ENCODE peak calls at places on chromosome 13, in eight cellular contexts. K is ovary, I is lung, A is upper lobe of right lung, L is cardiac muscle cell, T is GM23248, H is iPS DF 6.9, U is HCT116. O is an unnamed sample.

GRCh38 chr13:110343241-110343865 is 36.3 kb downstream of the COL4A2 start:
- DNase-seq in K (no peak), L (no peak), I (no peak), A (no peak), T (no peak), U (peak; percentile 15), H (no peak), O (no peak)

GRCh38 chr13:28819748-28820098 is 416 bp upstream of the MTUS2 start:
- DNase-seq in I (no peak), T (peak; percentile 64), U (no peak), K (no peak), A (peak; percentile 77), L (peak; percentile 86), H (no peak), O (peak; percentile 85)

GRCh38 chr13:42405665-42406390 is 133.9 kb downstream of the AKAP11 start:
- DNase-seq in U (no peak), K (no peak), H (no peak), I (no peak), A (no peak), T (peak; percentile 44), L (no peak), O (no peak)

GRCh38 chr13:64234255-64234654 is 2818.6 kb upstream of the PCDH20 start:
- DNase-seq in U (no peak), H (no peak), K (no peak), A (no peak), L (no peak), I (no peak), T (no peak), O (no peak)

GRCh38 chr13:35478384-35479222 is 2.1 kb upstream of the MAB21L1 start:
- DNase-seq in L (peak; percentile 43), A (no peak), I (no peak), H (no peak), K (no peak), T (no peak), U (no peak), O (peak; percentile 40)

GRCh38 chr13:37319041-37319443 is 213.6 kb upstream of the CSNK1A1L start:
- DNase-seq in L (no peak), H (no peak), T (no peak), I (no peak), K (no peak), A (no peak), U (no peak), O (no peak)

GRCh38 chr13:112712451-112712881 is 22.6 kb downstream of the ATP11A start:
- DNase-seq in K (peak; percentile 42), U (no peak), L (no peak), A (no peak), T (no peak), H (no peak), I (no peak), O (no peak)

GRCh38 chr13:66859934-66860867 is 369.9 kb downstream of the PCDH9 start:
- DNase-seq in I (no peak), A (no peak), H (no peak), T (no peak), U (no peak), L (peak; percentile 8), K (no peak), O (no peak)

GRCh38 chr13:43232866-43233265 is 209.5 kb downstream of the DNAJC15 start:
- DNase-seq in U (no peak), K (no peak), T (peak; percentile 62), H (no peak), A (no peak), I (no peak), L (no peak), O (no peak)

GRCh38 chr13:60617863-60618733 is 221.1 kb downstream of the TDRD3 start:
- DNase-seq in H (peak; percentile 52), A (no peak), L (peak; percentile 14), K (no peak), U (no peak), I (no peak), T (peak; percentile 68), O (no peak)

GRCh38 chr13:48709213-48709612 is 55.5 kb downstream of the CYSLTR2 start:
- DNase-seq in I (no peak), K (no peak), U (no peak), L (no peak), T (no peak), A (no peak), H (no peak), O (no peak)

GRCh38 chr13:106362637-106363036 is 172.8 kb downstream of the EFNB2 start:
- DNase-seq in U (no peak), L (no peak), T (no peak), I (no peak), H (no peak), K (no peak), A (no peak), O (no peak)

GRCh38 chr13:22012676-22013075 is 341.8 kb downstream of the FGF9 start:
- DNase-seq in U (no peak), H (no peak), K (no peak), I (no peak), T (no peak), A (no peak), L (no peak), O (no peak)

GRCh38 chr13:76936736-76937135 is 11.6 kb upstream of the ACOD1 start:
- DNase-seq in I (no peak), L (no peak), H (no peak), T (peak; percentile 29), K (no peak), U (no peak), A (no peak), O (no peak)

GRCh38 chr13:101308247-101309013 is 107.9 kb downstream of the NALCN start:
- DNase-seq in K (no peak), I (no peak), T (peak; percentile 44), A (no peak), U (no peak), H (no peak), L (no peak), O (no peak)

GRCh38 chr13:109058071-109058470 is 428.7 kb downstream of the MYO16 start:
- DNase-seq in K (no peak), U (no peak), L (no peak), H (no peak), I (no peak), T (no peak), A (no peak), O (no peak)

GRCh38 chr13:72146816-72147215 is 279.8 kb upstream of the DACH1 start:
- DNase-seq in T (no peak), L (no peak), A (no peak), I (no peak), U (no peak), H (no peak), K (no peak), O (no peak)

GRCh38 chr13:110015253-110015652 is 228.9 kb upstream of the IRS2 start:
- DNase-seq in I (no peak), H (no peak), U (no peak), L (no peak), K (no peak), T (peak; percentile 17), A (no peak), O (peak; percentile 85)

GRCh38 chr13:67069117-67069767 is 160.9 kb downstream of the PCDH9 start:
- DNase-seq in T (no peak), U (no peak), L (no peak), H (no peak), A (no peak), I (no peak), K (no peak), O (no peak)

GRCh38 chr13:21075303-21076264 is 14.2 kb upstream of the LATS2 start:
- DNase-seq in K (peak; percentile 49), I (no peak), U (no peak), H (no peak), L (peak; percentile 34), A (peak; percentile 72), T (peak; percentile 48), O (no peak)

DNA sequence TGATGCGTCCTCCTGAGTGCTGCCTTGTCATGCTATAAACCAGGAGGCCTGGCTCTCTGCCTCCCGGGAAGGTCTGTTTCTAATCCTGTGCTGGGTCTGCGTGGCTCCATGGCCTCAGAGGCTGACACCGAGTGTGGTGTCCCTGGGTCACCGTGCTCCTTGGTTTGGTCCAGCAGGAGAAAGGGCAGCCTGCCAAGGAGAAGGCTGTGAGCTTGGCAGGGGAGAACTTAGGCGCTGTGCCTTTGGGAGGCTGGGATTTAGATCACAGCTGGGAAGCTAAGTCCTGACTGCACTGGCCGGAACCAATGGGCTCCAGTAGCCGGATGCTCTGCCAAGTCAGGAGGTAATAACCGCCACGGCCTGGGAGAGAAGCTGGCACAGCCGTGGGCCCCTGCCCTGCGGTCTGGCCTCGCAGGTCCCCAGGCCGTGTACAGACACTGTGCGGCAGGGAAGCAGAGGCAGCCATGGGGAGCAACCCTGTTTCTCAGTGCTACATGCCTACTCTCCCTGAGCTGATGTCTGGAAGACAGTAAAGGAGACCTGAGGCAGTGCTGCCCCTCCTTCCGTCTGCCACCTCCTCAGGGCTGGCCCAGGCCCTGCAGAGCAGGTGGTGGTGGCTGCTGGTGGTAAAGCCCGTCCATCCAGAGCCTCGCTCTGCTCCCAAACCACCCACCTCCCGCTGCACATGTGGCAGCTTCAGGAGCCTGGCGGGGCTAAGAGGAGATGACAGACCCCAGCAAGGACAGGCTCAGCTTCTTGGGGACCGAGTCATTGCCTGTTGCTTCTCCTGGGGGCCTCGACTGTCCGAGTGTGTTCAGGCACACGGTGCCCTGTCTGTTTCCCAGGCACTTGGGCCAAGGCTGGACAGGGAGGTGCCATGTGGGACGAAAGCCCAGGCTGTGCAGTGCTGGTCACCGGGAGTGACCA is 44.9 kb downstream of the C13orf46 start:
- DNase-seq in A (peak; percentile 66), K (peak; percentile 77), T (peak; percentile 92), I (no peak), L (no peak), U (no peak), H (no peak), O (no peak)
- H3K27ac ChIP-seq in A (no peak overlapping the region), K (no peak overlapping the region), T (peak overlapping the region; percentile 85), I (no peak overlapping the region), L (no peak overlapping the region), U (no peak overlapping the region), H (no peak overlapping the region), O (no peak overlapping the region)

GRCh38 chr13:40205771-40206240 is 460.6 kb downstream of the FOXO1 start:
- DNase-seq in A (no peak), H (no peak), T (no peak), I (no peak), L (no peak), U (no peak), K (no peak), O (no peak)
- H3K27ac ChIP-seq in A (no peak overlapping the region), H (no peak overlapping the region), T (no peak overlapping the region), I (no peak overlapping the region), L (no peak overlapping the region), U (no peak overlapping the region), K (no peak overlapping the region), O (no peak overlapping the region)

DNA sequence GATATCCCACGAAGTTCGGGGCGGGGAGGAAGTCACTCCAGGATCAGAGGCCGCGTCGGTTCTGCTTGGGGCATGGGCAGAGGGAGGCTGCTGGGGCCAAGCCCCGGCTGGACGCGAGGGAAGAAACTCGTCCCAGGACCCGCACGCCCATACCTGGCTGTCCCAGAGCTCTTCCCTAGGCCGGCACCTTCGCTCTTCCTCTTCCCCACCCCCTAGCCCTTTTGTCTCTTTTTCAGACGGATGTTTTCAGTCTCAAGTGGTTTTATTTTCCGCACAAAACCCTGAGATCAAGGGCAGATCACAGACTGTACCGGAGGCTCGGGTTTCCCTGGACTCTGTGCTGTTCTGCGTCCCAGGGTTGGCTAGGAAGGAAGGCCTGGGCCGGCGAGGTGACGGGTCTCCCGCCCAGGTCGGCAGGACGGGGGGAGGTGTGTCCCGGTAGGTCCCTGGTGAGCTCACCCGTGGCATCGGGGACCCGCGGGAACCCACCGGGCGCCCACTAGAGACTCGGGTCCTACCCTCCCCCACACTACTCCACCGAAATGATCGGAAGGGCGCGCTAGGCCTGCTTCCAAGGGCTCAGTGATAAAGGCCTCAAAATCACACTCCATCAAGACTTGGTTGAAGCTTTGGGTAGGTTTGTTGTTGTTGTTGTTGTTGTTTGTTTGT is 7.9 kb downstream of the ZIC2 start:
- DNase-seq in I (no peak), H (no peak), T (no peak), L (no peak), U (no peak), K (no peak), A (no peak), O (no peak)
- H3K27ac ChIP-seq in I (no peak overlapping the region), H (no peak overlapping the region), T (no peak overlapping the region), L (no peak overlapping the region), U (no peak overlapping the region), K (no peak overlapping the region), A (no peak overlapping the region), O (no peak overlapping the region)

GRCh38 chr13:23681253-23681652 is 111.0 kb downstream of the TNFRSF19 start:
- DNase-seq in U (no peak), K (no peak), T (peak; percentile 56), L (no peak), I (no peak), A (no peak), H (no peak), O (no peak)
- H3K27ac ChIP-seq in U (no peak overlapping the region), K (no peak overlapping the region), T (no peak overlapping the region), L (no peak overlapping the region), I (no peak overlapping the region), A (no peak overlapping the region), H (no peak overlapping the region), O (no peak overlapping the region)

O was measured in right lobe of liver.